ENCODE peak calls at places on chromosomes 7 and 10, in seven cellular contexts. One of them, this sample, is unnamed.

GRCh38 chr7:95478139-95479037 is 7.4 kb upstream of the ASB4 start:
- DNase-seq in A549: peak
- DNase-seq in uterus: no peak
- DNase-seq in prostate gland: no peak
- DNase-seq in K562: peak
- DNase-seq in ovary: peak
- DNase-seq in spleen: no peak
- DNase-seq in this sample: no peak

GRCh38 chr7:155669717-155670505 is 25.4 kb downstream of the RBM33 start:
- DNase-seq in A549: no peak
- DNase-seq in uterus: no peak
- DNase-seq in prostate gland: no peak
- DNase-seq in K562: no peak
- DNase-seq in ovary: no peak
- DNase-seq in spleen: no peak
- DNase-seq in this sample: no peak

GRCh38 chr10:99709480-99710229 is 22.3 kb downstream of the COX15 start:
- DNase-seq in A549: peak
- DNase-seq in uterus: no peak
- DNase-seq in prostate gland: no peak
- DNase-seq in K562: peak
- DNase-seq in ovary: no peak
- DNase-seq in spleen: no peak
- DNase-seq in this sample: no peak

GRCh38 chr10:26468691-26469090 is 30.6 kb downstream of the APBB1IP start:
- DNase-seq in A549: no peak
- DNase-seq in uterus: no peak
- DNase-seq in prostate gland: no peak
- DNase-seq in K562: no peak
- DNase-seq in ovary: no peak
- DNase-seq in spleen: peak
- DNase-seq in this sample: no peak

GRCh38 chr10:62687230-62687748 is 117.2 kb upstream of the ADO start:
- DNase-seq in A549: peak
- DNase-seq in uterus: no peak
- DNase-seq in prostate gland: no peak
- DNase-seq in K562: no peak
- DNase-seq in ovary: no peak
- DNase-seq in spleen: no peak
- DNase-seq in this sample: no peak

GRCh38 chr7:97499204-97499603 is 232.7 kb upstream of the TAC1 start:
- DNase-seq in A549: peak
- DNase-seq in uterus: no peak
- DNase-seq in prostate gland: no peak
- DNase-seq in K562: peak
- DNase-seq in ovary: no peak
- DNase-seq in spleen: no peak
- DNase-seq in this sample: no peak

GRCh38 chr10:1978593-1978992 is 241.3 kb upstream of the ADARB2 start:
- DNase-seq in A549: no peak
- DNase-seq in uterus: no peak
- DNase-seq in prostate gland: no peak
- DNase-seq in K562: no peak
- DNase-seq in ovary: no peak
- DNase-seq in spleen: no peak
- DNase-seq in this sample: no peak

GRCh38 chr7:22597845-22598244 is 97.9 kb upstream of the STEAP1B start:
- DNase-seq in A549: no peak
- DNase-seq in uterus: no peak
- DNase-seq in prostate gland: no peak
- DNase-seq in K562: no peak
- DNase-seq in ovary: no peak
- DNase-seq in spleen: no peak
- DNase-seq in this sample: no peak

GRCh38 chr7:83267141-83267631 is 104.5 kb upstream of the PCLO start:
- DNase-seq in A549: peak
- DNase-seq in uterus: no peak
- DNase-seq in prostate gland: peak
- DNase-seq in K562: no peak
- DNase-seq in ovary: no peak
- DNase-seq in spleen: no peak
- DNase-seq in this sample: no peak

GRCh38 chr10:102645741-102646609 is 1.7 kb downstream of the TRIM8 start:
- DNase-seq in A549: peak
- DNase-seq in uterus: peak
- DNase-seq in prostate gland: peak
- DNase-seq in K562: peak
- DNase-seq in ovary: peak
- DNase-seq in spleen: peak
- DNase-seq in this sample: peak

GRCh38 chr7:150344299-150344698 is 2.9 kb upstream of the RARRES2 start:
- DNase-seq in A549: no peak
- DNase-seq in uterus: no peak
- DNase-seq in prostate gland: no peak
- DNase-seq in K562: no peak
- DNase-seq in ovary: no peak
- DNase-seq in spleen: no peak
- DNase-seq in this sample: no peak

GRCh38 chr7:55409474-55410225 is 44.5 kb downstream of the LANCL2 start:
- DNase-seq in A549: no peak
- DNase-seq in uterus: no peak
- DNase-seq in prostate gland: no peak
- DNase-seq in K562: peak
- DNase-seq in ovary: no peak
- DNase-seq in spleen: no peak
- DNase-seq in this sample: no peak

GRCh38 chr7:2022737-2023250 is 210.0 kb downstream of the MAD1L1 start:
- DNase-seq in A549: no peak
- DNase-seq in uterus: no peak
- DNase-seq in prostate gland: no peak
- DNase-seq in K562: peak
- DNase-seq in ovary: no peak
- DNase-seq in spleen: no peak
- DNase-seq in this sample: no peak

GRCh38 chr10:77333610-77334340 is 303.8 kb downstream of the KCNMA1 start:
- DNase-seq in A549: peak
- DNase-seq in uterus: no peak
- DNase-seq in prostate gland: no peak
- DNase-seq in K562: no peak
- DNase-seq in ovary: no peak
- DNase-seq in spleen: no peak
- DNase-seq in this sample: no peak

GRCh38 chr7:36840930-36841329 is 116.6 kb upstream of the AOAH start:
- DNase-seq in A549: no peak
- DNase-seq in uterus: no peak
- DNase-seq in prostate gland: no peak
- DNase-seq in K562: no peak
- DNase-seq in ovary: no peak
- DNase-seq in spleen: no peak
- DNase-seq in this sample: no peak

GRCh38 chr7:2024227-2024918 is 208.4 kb downstream of the MAD1L1 start:
- DNase-seq in A549: no peak
- DNase-seq in uterus: no peak
- DNase-seq in prostate gland: no peak
- DNase-seq in K562: no peak
- DNase-seq in ovary: no peak
- DNase-seq in spleen: peak
- DNase-seq in this sample: no peak

GRCh38 chr10:101066890-101067355 is 5.1 kb downstream of the KAZALD1 start:
- DNase-seq in A549: no peak
- DNase-seq in uterus: no peak
- DNase-seq in prostate gland: no peak
- DNase-seq in K562: no peak
- DNase-seq in ovary: peak
- DNase-seq in spleen: no peak
- DNase-seq in this sample: no peak

GRCh38 chr7:20114463-20114862 is 102.7 kb downstream of the MACC1 start:
- DNase-seq in A549: peak
- DNase-seq in uterus: no peak
- DNase-seq in prostate gland: no peak
- DNase-seq in K562: no peak
- DNase-seq in ovary: no peak
- DNase-seq in spleen: no peak
- DNase-seq in this sample: no peak

GRCh38 chr7:54831644-54832095 is 72.7 kb upstream of the SEC61G start:
- DNase-seq in A549: peak
- DNase-seq in uterus: no peak
- DNase-seq in prostate gland: no peak
- DNase-seq in K562: no peak
- DNase-seq in ovary: no peak
- DNase-seq in spleen: no peak
- DNase-seq in this sample: no peak

GRCh38 chr7:12623885-12624498 is 53.5 kb downstream of the SCIN start:
- DNase-seq in A549: peak
- DNase-seq in uterus: no peak
- DNase-seq in prostate gland: no peak
- DNase-seq in K562: peak
- DNase-seq in ovary: no peak
- DNase-seq in spleen: no peak
- DNase-seq in this sample: no peak

GRCh38 chr7:32916006-32916405 is 24.4 kb upstream of the KBTBD2 start:
- DNase-seq in A549: no peak
- DNase-seq in uterus: no peak
- DNase-seq in prostate gland: no peak
- DNase-seq in K562: no peak
- DNase-seq in ovary: no peak
- DNase-seq in spleen: no peak
- DNase-seq in this sample: no peak

GRCh38 chr7:123034106-123034505 is 38.6 kb upstream of the TAS2R16 start:
- DNase-seq in A549: no peak
- DNase-seq in uterus: no peak
- DNase-seq in prostate gland: no peak
- DNase-seq in K562: no peak
- DNase-seq in ovary: no peak
- DNase-seq in spleen: no peak
- DNase-seq in this sample: no peak

GRCh38 chr7:123024989-123025758 is 29.7 kb upstream of the TAS2R16 start:
- DNase-seq in A549: no peak
- DNase-seq in uterus: no peak
- DNase-seq in prostate gland: no peak
- DNase-seq in K562: no peak
- DNase-seq in ovary: no peak
- DNase-seq in spleen: no peak
- DNase-seq in this sample: no peak

GRCh38 chr7:123026251-123026650 is 30.8 kb upstream of the TAS2R16 start:
- DNase-seq in A549: no peak
- DNase-seq in uterus: no peak
- DNase-seq in prostate gland: no peak
- DNase-seq in K562: no peak
- DNase-seq in ovary: no peak
- DNase-seq in spleen: no peak
- DNase-seq in this sample: no peak

DNA sequence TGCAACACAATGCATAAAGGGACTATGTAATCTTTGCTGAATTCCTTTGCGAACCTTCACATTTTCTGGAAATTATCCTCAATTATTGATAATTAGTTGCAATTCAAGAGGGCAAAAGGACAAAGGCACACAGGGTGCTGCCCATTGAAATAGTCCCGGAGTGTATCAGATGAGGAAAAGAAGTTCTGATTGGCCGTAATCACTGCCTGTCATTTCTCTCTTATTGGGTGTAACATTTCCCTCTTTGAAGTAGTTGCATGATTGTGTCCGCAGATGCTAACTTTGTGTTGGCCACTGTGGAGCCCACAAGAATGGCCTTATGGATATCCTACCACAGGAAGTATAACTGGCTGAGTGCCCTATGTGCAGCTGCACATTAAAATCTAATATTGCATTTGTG is 35.1 kb upstream of the TAS2R16 start:
- DNase-seq in A549: no peak
- DNase-seq in uterus: no peak
- DNase-seq in prostate gland: no peak
- DNase-seq in K562: no peak
- DNase-seq in ovary: no peak
- DNase-seq in spleen: no peak
- DNase-seq in this sample: no peak
- H3K27ac ChIP-seq in A549: no peak
- H3K27ac ChIP-seq in uterus: no peak
- H3K27ac ChIP-seq in prostate gland: no peak
- H3K27ac ChIP-seq in K562: no peak
- H3K27ac ChIP-seq in ovary: no peak
- H3K27ac ChIP-seq in spleen: no peak
- H3K27ac ChIP-seq in this sample: no peak

GRCh38 chr7:100428967-100429636 is 529 bp upstream of the MEPCE start:
- DNase-seq in A549: peak
- DNase-seq in uterus: peak
- DNase-seq in prostate gland: peak
- DNase-seq in K562: peak
- DNase-seq in ovary: peak
- DNase-seq in spleen: peak
- DNase-seq in this sample: peak
- TF ChIP-seq POLR2A in A549: peak
- TF ChIP-seq POLR2A in uterus: peak
- TF ChIP-seq POLR2A in prostate gland: no peak
- TF ChIP-seq POLR2A in K562: peak
- TF ChIP-seq POLR2A in ovary: peak
- TF ChIP-seq POLR2A in spleen: peak
- TF ChIP-seq POLR2A in this sample: peak

GRCh38 chr7:25776737-25777109 is 375.3 kb upstream of the NFE2L3 start:
- DNase-seq in A549: no peak
- DNase-seq in uterus: no peak
- DNase-seq in prostate gland: no peak
- DNase-seq in K562: no peak
- DNase-seq in ovary: no peak
- DNase-seq in spleen: no peak
- DNase-seq in this sample: no peak
- H3K27ac ChIP-seq in A549: no peak
- H3K27ac ChIP-seq in uterus: no peak
- H3K27ac ChIP-seq in prostate gland: no peak
- H3K27ac ChIP-seq in K562: no peak
- H3K27ac ChIP-seq in ovary: no peak
- H3K27ac ChIP-seq in spleen: no peak
- H3K27ac ChIP-seq in this sample: no peak

DNA sequence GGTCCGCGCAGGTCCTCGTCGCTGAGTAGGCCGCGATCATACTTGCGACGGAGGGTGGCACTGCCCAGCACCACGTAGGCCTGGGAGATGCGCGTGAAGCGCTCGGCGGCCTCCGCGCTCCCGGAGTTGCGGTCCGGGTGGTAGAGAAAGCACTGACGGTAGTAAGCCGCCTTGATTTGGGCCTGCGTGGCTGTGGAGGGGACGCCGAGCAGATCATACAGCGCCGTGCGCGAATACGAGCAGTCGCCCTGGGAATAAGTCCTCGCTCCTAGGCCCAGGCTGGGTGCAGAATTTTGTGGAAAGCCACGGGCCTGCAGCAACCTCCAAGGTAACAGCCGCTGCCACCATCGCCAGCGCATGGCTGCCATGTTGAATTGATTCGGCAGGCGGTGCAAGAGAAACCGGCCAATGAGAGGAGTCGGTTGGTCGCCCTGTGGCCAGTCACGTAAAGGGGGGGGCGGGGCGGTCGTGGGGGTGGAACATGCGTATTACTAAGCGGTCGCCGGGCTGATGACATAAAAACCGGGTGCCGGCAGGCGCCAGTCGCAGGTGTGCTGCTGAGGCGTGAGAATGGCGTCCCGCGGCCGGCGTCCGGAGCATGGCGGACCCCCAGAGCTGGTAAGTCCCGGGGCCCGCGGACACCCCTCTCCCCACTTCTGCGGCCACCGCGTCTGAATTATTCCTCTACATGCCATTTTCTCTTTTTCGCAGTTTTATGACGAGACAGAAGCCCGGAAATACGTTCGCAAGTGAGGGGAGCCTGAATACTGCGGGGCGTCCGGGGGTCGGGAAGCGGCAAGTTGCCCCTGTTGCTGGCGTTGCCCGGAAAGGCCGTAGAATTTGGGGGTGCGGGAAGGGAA is at the start of the genes BUD23 and DNAJC30:
- DNase-seq in A549: peak
- DNase-seq in uterus: peak
- DNase-seq in prostate gland: peak
- DNase-seq in K562: peak
- DNase-seq in ovary: peak
- DNase-seq in spleen: peak
- DNase-seq in this sample: peak
- TF ChIP-seq POLR2A in A549: peak
- TF ChIP-seq POLR2A in uterus: peak
- TF ChIP-seq POLR2A in prostate gland: peak
- TF ChIP-seq POLR2A in K562: peak
- TF ChIP-seq POLR2A in ovary: peak
- TF ChIP-seq POLR2A in spleen: peak
- TF ChIP-seq POLR2A in this sample: peak